ENCODE peak calls at places on chromosomes 5 and 9, in seven cellular contexts. K, L, U, F, S, V and Y are unnamed samples.

GRCh38 chr9:73565833-73566465 is 414.3 kb downstream of the ANXA1 start:
- DNase-seq in K (no peak), L (no peak), U (peak), F (peak), S (no peak), V (peak), Y (no peak)

GRCh38 chr9:125620216-125620615 is 86.8 kb downstream of the MAPKAP1 start:
- DNase-seq in K (no peak), L (no peak), U (no peak), F (no peak), S (no peak), V (no peak), Y (no peak)

GRCh38 chr5:36630201-36630968 is 24.0 kb downstream of the SLC1A3 start:
- DNase-seq in K (no peak), L (no peak), U (peak), F (no peak), S (no peak), V (peak), Y (no peak)

GRCh38 chr9:69655065-69655464 is 17.1 kb downstream of the APBA1 start:
- DNase-seq in K (no peak), L (no peak), U (no peak), F (no peak), S (no peak), V (no peak), Y (no peak)

GRCh38 chr5:150734579-150735384 is 24.0 kb downstream of the DCTN4 start:
- DNase-seq in K (peak), L (peak), U (no peak), F (no peak), S (peak), V (no peak), Y (peak)

GRCh38 chr9:137685035-137685885 is 66.5 kb downstream of the EHMT1 start:
- DNase-seq in K (no peak), L (no peak), U (peak), F (no peak), S (no peak), V (peak), Y (no peak)

GRCh38 chr9:137423810-137424291 is 658 bp downstream of the NOXA1 start:
- DNase-seq in K (no peak), L (peak), U (no peak), F (no peak), S (peak), V (peak), Y (no peak)

GRCh38 chr5:135319458-135319857 is 79.6 kb downstream of the MACROH2A1 start:
- DNase-seq in K (no peak), L (no peak), U (no peak), F (no peak), S (peak), V (no peak), Y (no peak)

GRCh38 chr5:112276996-112277395 is 142.1 kb downstream of the EPB41L4A start:
- DNase-seq in K (no peak), L (no peak), U (no peak), F (no peak), S (no peak), V (no peak), Y (no peak)

DNA sequence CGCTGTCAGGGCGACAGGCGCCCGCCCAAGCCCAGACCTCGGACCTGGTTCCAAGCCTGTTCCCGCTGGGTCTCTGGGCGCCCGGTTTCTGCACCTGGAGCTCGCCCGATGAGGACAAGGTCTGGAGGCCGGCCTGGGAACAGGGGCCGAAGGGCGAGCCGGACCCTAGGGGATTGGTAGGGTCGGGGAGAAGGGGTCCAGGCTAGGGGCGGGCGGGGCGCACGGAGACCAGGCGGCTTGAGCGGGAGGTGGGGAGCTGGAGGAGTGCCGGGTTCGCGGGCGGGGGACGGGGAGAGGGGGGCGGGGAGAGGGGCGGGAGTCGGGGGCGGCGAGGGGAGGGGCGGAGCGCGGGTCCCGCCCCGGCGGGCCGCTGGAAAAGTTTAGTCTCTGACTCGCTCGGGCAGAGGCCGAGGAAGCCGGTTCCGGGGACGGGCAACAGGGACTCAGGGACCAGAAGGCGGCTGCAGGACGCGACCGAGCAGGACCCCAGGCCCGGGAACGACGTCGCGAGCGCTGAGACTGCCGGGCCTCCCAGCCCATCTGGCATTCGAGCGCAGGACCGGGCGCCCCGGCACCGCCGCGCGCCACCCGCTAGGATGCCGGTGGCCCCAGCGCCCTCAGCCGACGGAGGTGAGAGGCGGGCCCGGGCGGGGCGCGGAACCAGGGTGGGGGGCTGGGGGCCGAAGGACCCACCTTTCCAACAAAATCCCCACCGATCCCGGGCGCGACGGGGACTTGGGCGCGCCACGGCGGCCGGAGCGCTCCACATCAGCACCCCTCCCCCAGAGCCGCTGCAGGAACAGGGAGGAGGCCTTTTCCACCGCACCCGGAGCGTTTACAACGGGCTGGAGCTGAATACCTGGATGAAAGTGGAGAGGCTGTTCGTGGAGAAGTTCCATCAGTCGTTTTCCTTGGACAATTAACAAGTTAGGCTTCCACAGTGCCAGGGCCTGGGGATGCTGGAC is at the start of gene S1PR3:
- DNase-seq in K (peak), L (peak), U (peak), F (peak), S (peak), V (peak), Y (peak)
- TF ChIP-seq CTCF in K (peak), L (no peak), U (no peak), F (peak), S (no peak), V (peak), Y (no peak)

DNA sequence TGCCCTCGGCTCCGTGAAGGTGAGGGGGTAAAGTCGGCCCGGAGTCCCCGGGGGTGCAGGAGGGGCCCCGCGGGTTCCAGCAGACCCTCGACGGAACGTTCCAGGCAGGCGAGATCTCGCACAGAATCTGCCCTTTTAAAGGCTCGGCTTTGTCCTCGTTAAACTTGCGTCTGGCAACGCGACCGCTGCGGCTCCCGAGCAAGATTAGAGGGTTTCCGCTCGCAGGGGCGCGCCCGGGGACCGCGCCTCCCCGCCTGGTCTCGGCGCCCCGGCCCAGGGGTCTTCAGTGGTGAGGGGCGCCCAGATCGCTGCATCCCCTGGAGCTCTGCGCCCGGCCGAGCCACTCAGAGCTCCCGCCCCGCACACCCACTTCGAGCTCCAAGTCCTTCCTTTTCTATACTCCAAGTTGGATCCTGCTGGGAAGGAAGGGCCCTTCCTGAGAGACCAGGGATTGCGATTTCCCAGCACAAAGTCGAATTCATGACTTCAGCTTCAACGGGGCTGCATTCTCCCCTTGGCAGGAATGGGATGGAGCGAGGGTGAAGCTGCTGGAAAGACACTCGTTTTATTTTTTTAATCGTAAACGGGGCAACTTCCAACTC is 11.4 kb downstream of the PROP1 start:
- DNase-seq in K (no peak), L (no peak), U (no peak), F (no peak), S (no peak), V (peak), Y (no peak)
- H3K4me3 ChIP-seq in K (no peak), L (no peak), U (no peak), F (no peak), S (no peak), V (no peak), Y (no peak)

GRCh38 chr9:19493174-19493811 is 84.5 kb downstream of the ACER2 start:
- DNase-seq in K (peak), L (peak), U (peak), F (peak), S (peak), V (peak), Y (peak)
- TF ChIP-seq CTCF in K (peak), L (peak), U (peak), F (peak), S (peak), V (peak), Y (peak)

GRCh38 chr5:171337207-171337562 is 28.1 kb downstream of the TLX3 start:
- DNase-seq in K (no peak), L (no peak), U (no peak), F (no peak), S (no peak), V (no peak), Y (no peak)
- H3K4me3 ChIP-seq in K (peak), L (peak), U (peak), F (no peak), S (no peak), V (peak), Y (no peak)

DNA sequence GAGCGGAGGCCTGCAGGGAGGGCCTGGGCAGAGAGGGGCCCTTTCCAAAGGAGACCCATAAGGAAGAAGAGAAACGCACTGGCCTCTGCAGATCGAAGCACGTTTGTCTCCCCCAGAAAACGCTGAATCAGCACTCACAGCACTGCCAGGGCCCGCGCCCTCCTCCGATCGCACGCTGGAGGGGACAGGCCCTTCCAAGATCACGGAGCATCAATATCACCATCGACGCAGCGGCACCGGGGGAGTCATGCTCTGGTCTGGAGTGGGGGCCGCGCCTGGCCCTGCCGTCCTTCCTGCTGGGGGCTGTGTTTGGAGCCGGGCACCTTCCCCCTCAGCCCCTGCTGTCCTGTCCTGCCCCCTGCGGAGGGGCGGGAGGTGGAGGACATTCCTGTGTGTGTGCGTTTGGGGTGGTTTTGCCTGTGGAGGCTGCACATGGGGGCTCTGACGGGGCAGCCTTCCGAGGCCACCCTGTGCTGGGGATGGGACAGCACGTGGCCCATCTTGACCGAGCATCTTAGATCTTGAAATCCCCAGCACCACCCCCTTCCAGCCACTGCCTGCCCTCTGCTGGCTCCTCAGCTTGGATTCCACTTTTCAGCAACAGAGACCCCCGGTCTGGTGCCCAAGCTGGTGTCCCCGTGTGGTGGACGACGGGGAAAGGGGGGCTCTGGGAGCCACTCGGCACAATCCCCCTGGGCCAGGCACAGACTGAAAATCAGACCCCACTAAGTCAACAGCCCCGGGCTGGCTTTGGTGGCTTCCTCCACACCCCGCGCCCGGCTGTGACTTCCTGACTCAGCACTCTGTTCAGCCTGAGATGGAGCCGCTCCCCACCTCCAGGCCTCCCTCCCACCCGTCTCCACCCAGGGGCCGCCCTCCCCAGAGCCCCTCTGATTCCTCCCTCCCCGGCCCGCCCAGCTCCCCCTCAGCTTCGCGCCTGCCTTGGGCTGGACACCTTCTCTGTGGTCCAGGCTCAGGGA is 8.3 kb downstream of the TMEM250 start:
- DNase-seq in K (no peak), L (no peak), U (peak), F (no peak), S (no peak), V (peak), Y (no peak)
- TF ChIP-seq CTCF in K (no peak), L (no peak), U (peak), F (peak), S (no peak), V (peak), Y (no peak)

GRCh38 chr5:95863383-95863757 is 40.8 kb upstream of the GLRX start:
- DNase-seq in K (no peak), L (no peak), U (peak), F (no peak), S (no peak), V (peak), Y (peak)
- H3K4me3 ChIP-seq in K (no peak), L (no peak), U (no peak), F (no peak), S (no peak), V (no peak), Y (no peak)

GRCh38 chr9:120439147-120439546 is 140.8 kb downstream of the CDK5RAP2 start:
- DNase-seq in K (no peak), L (no peak), U (peak), F (peak), S (peak), V (peak), Y (no peak)
- TF ChIP-seq CTCF in K (peak), L (peak), U (peak), F (peak), S (peak), V (peak), Y (no peak)

GRCh38 chr5:168020522-168021294 is 270.7 kb upstream of the WWC1 start:
- DNase-seq in K (peak), L (no peak), U (peak), F (no peak), S (peak), V (no peak), Y (no peak)
- H3K4me3 ChIP-seq in K (no peak), L (no peak), U (no peak), F (no peak), S (no peak), V (no peak), Y (no peak)

GRCh38 chr5:59173568-59173967 is 590.7 kb downstream of the RAB3C start:
- DNase-seq in K (no peak), L (no peak), U (peak), F (no peak), S (no peak), V (peak), Y (no peak)
- TF ChIP-seq CTCF in K (no peak), L (no peak), U (peak), F (peak), S (no peak), V (peak), Y (no peak)

DNA sequence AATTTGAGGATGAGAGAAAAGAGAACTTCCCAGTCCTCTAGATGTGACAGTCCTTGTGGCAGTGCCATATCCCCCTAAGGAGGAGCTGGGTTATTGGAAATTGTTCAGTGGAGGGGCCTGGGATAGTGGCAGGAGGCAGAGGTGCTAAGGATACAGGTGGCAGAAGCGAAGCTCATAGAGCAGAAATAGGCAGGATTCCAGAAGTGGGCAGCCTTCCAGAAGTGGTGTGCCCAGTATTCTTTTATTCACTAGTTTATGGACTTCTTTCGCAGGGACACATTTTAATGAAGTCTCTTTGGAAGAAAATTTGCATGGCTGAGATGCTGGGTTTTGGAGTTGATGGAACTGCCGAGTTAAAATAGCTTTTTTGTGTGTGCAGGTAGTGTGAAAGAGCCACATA is 6.8 kb downstream of the PIK3R1 start:
- DNase-seq in K (no peak), L (no peak), U (no peak), F (no peak), S (no peak), V (no peak), Y (no peak)
- H3K4me3 ChIP-seq in K (peak), L (no peak), U (no peak), F (no peak), S (no peak), V (no peak), Y (no peak)